ENCODE peak calls at places on chromosomes 5 and 9, in six cellular contexts. I is neuronal stem cell, T is IMR-90, K is trophoblast cell, U is mesenchymal stem cell, A is H1. S is an unnamed sample.

GRCh38 chr5:119743927-119744326 is 114.6 kb downstream of the FAM170A start:
- DNase-seq in I (peak), T (peak), K (peak), U (peak), A (no peak), S (peak)

GRCh38 chr5:17219006-17219422 is 1.6 kb downstream of the BASP1 start:
- DNase-seq in I (peak), T (no peak), K (no peak), U (peak), A (no peak), S (peak)

GRCh38 chr9:107750741-107751521 is 261.4 kb upstream of the KLF4 start:
- DNase-seq in I (no peak), T (peak), K (peak), U (peak), A (no peak), S (no peak)

GRCh38 chr5:34011521-34011920 is 3.7 kb upstream of the AMACR start:
- DNase-seq in I (no peak), T (peak), K (no peak), U (no peak), A (no peak), S (no peak)

GRCh38 chr9:105667867-105668266 is 5.6 kb downstream of the TAL2 start:
- DNase-seq in I (peak), T (no peak), K (no peak), U (no peak), A (no peak), S (no peak)

GRCh38 chr9:108543251-108543768 is 312.5 kb downstream of the ACTL7B start:
- DNase-seq in I (peak), T (peak), K (peak), U (peak), A (peak), S (peak)

GRCh38 chr5:35004200-35004599 is 43.5 kb downstream of the AGXT2 start:
- DNase-seq in I (no peak), T (no peak), K (no peak), U (no peak), A (no peak), S (peak)

GRCh38 chr5:172745406-172745805 is 25.6 kb downstream of the DUSP1 start:
- DNase-seq in I (no peak), T (no peak), K (no peak), U (no peak), A (no peak), S (no peak)

GRCh38 chr9:33381231-33381791 is 21.1 kb downstream of the AQP7 start:
- DNase-seq in I (peak), T (peak), K (peak), U (peak), A (peak), S (peak)

GRCh38 chr9:135804588-135805421 is 102.5 kb downstream of the CAMSAP1 start:
- DNase-seq in I (no peak), T (peak), K (no peak), U (peak), A (no peak), S (peak)

GRCh38 chr9:31808770-31809169 is 575.7 kb upstream of the ACO1 start:
- DNase-seq in I (no peak), T (no peak), K (no peak), U (no peak), A (no peak), S (no peak)

GRCh38 chr5:122067330-122067885 is 10.7 kb downstream of the LOX start:
- DNase-seq in I (no peak), T (no peak), K (no peak), U (no peak), A (no peak), S (peak)
- H3K14ac ChIP-seq in I (no peak), T (peak), K (no peak), U (no peak), A (no peak), S (no peak)

GRCh38 chr9:131503626-131504465 is 1.1 kb downstream of the POMT1 start:
- DNase-seq in I (no peak), T (peak), K (peak), U (peak), A (peak), S (peak)
- H3K4me2 ChIP-seq in I (peak), T (peak), K (peak), U (peak), A (peak), S (peak)

GRCh38 chr5:157506981-157507780 is 47.2 kb downstream of the NIPAL4 start:
- DNase-seq in I (no peak), T (peak), K (no peak), U (peak), A (no peak), S (no peak)
- H3K9ac ChIP-seq in I (no peak), T (no peak), K (no peak), U (no peak), A (no peak), S (no peak)

GRCh38 chr9:137454506-137455360 is 4.4 kb downstream of the NSMF start:
- DNase-seq in I (peak), T (no peak), K (no peak), U (peak), A (no peak), S (peak)
- H3K14ac ChIP-seq in I (peak), T (no peak), K (no peak), U (no peak), A (no peak), S (peak)

DNA sequence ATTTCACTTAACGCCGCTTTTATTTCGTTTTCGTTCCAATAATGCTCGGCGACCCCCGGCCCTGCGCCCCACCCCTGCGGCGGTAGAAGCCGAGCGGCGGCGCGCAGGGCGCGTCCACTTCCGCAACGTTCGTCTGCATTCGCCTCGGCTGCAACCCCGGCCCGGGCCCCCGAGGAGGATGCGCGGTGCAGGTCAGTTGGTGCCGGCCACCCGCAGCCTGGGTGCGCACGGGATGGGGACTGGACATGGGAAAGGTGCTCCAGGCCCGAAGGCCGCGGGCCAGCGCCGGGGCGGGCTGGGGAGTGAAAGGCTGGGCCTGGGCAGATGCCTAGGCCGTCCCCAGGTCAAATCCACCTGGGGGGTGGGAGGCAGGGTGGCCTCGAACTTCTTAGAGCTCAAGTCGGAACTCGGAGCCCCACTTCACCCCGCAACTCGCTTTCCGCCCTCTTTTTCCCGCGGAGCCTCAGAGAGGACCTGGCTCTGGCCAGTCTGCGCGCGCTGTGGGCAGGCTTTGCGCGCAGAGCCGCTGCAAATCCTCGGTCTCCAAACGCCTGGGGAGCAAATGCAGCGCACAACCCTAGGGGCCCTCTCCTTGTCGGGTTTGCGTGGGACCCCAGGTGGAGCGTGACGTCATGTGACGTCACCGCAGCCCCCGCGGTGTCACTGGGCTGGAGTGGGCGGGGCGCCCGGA is 3.2 kb downstream of the TLX3 start:
- DNase-seq in I (no peak), T (no peak), K (peak), U (peak), A (no peak), S (peak)
- H3K4me2 ChIP-seq in I (peak), T (no peak), K (peak), U (peak), A (peak), S (peak)

DNA sequence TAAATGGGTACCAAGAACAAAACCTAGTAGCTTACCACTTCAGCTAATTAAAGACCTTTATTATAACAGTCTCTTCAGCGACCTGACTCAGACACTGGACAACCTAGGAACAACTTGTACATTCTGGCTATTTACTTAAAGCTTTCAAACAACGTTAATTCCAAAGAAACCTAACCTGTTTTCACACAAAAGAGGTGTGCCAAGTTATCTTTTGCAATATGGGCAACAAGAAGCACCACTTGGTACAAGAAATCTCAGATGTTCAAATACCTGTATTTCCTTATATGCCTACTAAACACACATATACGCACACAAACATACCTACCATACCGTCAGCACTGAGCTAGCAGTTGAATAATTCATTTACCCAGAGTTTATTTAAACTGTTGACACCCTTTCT is 23.0 kb downstream of the RNF145 start:
- DNase-seq in I (no peak), T (no peak), K (peak), U (no peak), A (no peak), S (no peak)
- H3K9ac ChIP-seq in I (no peak), T (no peak), K (no peak), U (peak), A (no peak), S (no peak)

GRCh38 chr9:28782630-28783029 is 1209.3 kb upstream of the C9orf72 start:
- DNase-seq in I (no peak), T (no peak), K (peak), U (no peak), A (no peak), S (no peak)

GRCh38 chr9:28774433-28775029 is 1201.2 kb upstream of the C9orf72 start:
- DNase-seq in I (peak), T (peak), K (peak), U (peak), A (no peak), S (no peak)

GRCh38 chr9:28779240-28779639 is 1206.0 kb upstream of the C9orf72 start:
- DNase-seq in I (no peak), T (no peak), K (peak), U (peak), A (no peak), S (no peak)
- H3K14ac ChIP-seq in I (no peak), T (no peak), K (no peak), U (no peak), A (no peak), S (no peak)

GRCh38 chr9:4831944-4832343 is 39.2 kb downstream of the RCL1 start:
- DNase-seq in I (no peak), T (no peak), K (no peak), U (no peak), A (no peak), S (no peak)
- H3K4me2 ChIP-seq in I (no peak), T (no peak), K (no peak), U (no peak), A (no peak), S (no peak)